ENCODE peak calls at places on chromosomes 7 and 10, in four cellular contexts. K, N, H and G are unnamed samples.

GRCh38 chr7:69962077-69962855 is 364.0 kb downstream of the AUTS2 start:
- DNase-seq in K (no peak), N (no peak), H (no peak), G (no peak)

GRCh38 chr10:3045471-3046209 is 21.7 kb upstream of the PFKP start:
- DNase-seq in K (no peak), N (peak; percentile 37), H (peak; percentile 54), G (peak; percentile 22)

GRCh38 chr10:84329094-84329611 is 764 bp downstream of the CCSER2 start:
- DNase-seq in K (peak; percentile 39), N (no peak), H (no peak), G (no peak)

GRCh38 chr10:119489572-119490326 is 52.8 kb downstream of the RGS10 start:
- DNase-seq in K (peak; percentile 59), N (no peak), H (peak; percentile 53), G (no peak)

GRCh38 chr10:21162948-21163347 is 265.8 kb upstream of the NEBL start:
- DNase-seq in K (no peak), N (no peak), H (no peak), G (no peak)

GRCh38 chr10:80365510-80365909 is 8.9 kb downstream of the DYDC2 start:
- DNase-seq in K (no peak), N (no peak), H (no peak), G (no peak)

GRCh38 chr7:131109011-131109756 is 218.5 kb upstream of the MKLN1 start:
- DNase-seq in K (no peak), N (no peak), H (no peak), G (no peak)

GRCh38 chr10:128499956-128500355 is 373.7 kb upstream of the MKI67 start:
- DNase-seq in K (no peak), N (no peak), H (no peak), G (no peak)

GRCh38 chr7:43904533-43905208 is 1.7 kb downstream of the URGCP start:
- DNase-seq in K (no peak), N (no peak), H (no peak), G (no peak)